ENCODE peak calls at places on chromosomes 7 and 10, in five cellular contexts. A, L, I, Q and S are unnamed samples.

GRCh38 chr7:1305873-1306272 is 73.2 kb downstream of the UNCX start:
- DNase-seq in A (no peak), L (no peak), I (no peak), Q (no peak), S (no peak)

GRCh38 chr10:34124522-34125035 is 690.5 kb downstream of the PARD3 start:
- DNase-seq in A (peak), L (no peak), I (peak), Q (peak), S (peak)

GRCh38 chr10:57898231-57898630 is 369.5 kb downstream of the IPMK start:
- DNase-seq in A (no peak), L (no peak), I (no peak), Q (peak), S (peak)

GRCh38 chr7:7639421-7639820 is 1.1 kb upstream of the UMAD1 start:
- DNase-seq in A (peak), L (no peak), I (no peak), Q (no peak), S (no peak)

GRCh38 chr7:92680458-92680857 is 90.3 kb upstream of the FAM133B start:
- DNase-seq in A (no peak), L (no peak), I (no peak), Q (no peak), S (no peak)

GRCh38 chr7:151764056-151764920 is 112.6 kb downstream of the PRKAG2 start:
- DNase-seq in A (no peak), L (no peak), I (no peak), Q (no peak), S (no peak)

GRCh38 chr7:37732253-37732652 is 48.7 kb downstream of the GPR141 start:
- DNase-seq in A (no peak), L (peak), I (peak), Q (peak), S (peak)

GRCh38 chr7:35253680-35254495 is at the start of gene TBX20:
- DNase-seq in A (peak), L (peak), I (no peak), Q (peak), S (no peak)

GRCh38 chr10:133125901-133126300 is 34.1 kb upstream of the KNDC1 start:
- DNase-seq in A (no peak), L (no peak), I (no peak), Q (no peak), S (no peak)

GRCh38 chr10:49609283-49610014 is 661 bp upstream of the SLC18A3 start:
- DNase-seq in A (no peak), L (peak), I (no peak), Q (no peak), S (no peak)

GRCh38 chr10:124287071-124287685 is 131.5 kb downstream of the OAT start:
- DNase-seq in A (no peak), L (no peak), I (no peak), Q (no peak), S (no peak)

GRCh38 chr10:63003816-63004453 is 129.2 kb upstream of the NRBF2 start:
- DNase-seq in A (no peak), L (peak), I (peak), Q (peak), S (no peak)

GRCh38 chr10:86536294-86536861 is 14.8 kb upstream of the WAPL start:
- DNase-seq in A (no peak), L (no peak), I (no peak), Q (peak), S (no peak)

GRCh38 chr7:499853-500485 is 19.7 kb downstream of the PDGFA start:
- DNase-seq in A (no peak), L (no peak), I (no peak), Q (no peak), S (no peak)

GRCh38 chr10:5442056-5442989 is 30.0 kb downstream of the NET1 start:
- DNase-seq in A (no peak), L (peak), I (peak), Q (peak), S (peak)

GRCh38 chr10:30984563-30985328 is 46.9 kb downstream of the ZNF438 start:
- DNase-seq in A (peak), L (no peak), I (no peak), Q (no peak), S (no peak)

GRCh38 chr7:139914306-139914747 is 85.3 kb downstream of the TBXAS1 start:
- DNase-seq in A (peak), L (no peak), I (no peak), Q (no peak), S (no peak)

GRCh38 chr7:102244601-102245000 is 42.1 kb upstream of the SH2B2 start:
- DNase-seq in A (no peak), L (peak), I (no peak), Q (no peak), S (peak)

GRCh38 chr7:95986136-95986535 is 213.8 kb downstream of the DYNC1I1 start:
- DNase-seq in A (peak), L (no peak), I (no peak), Q (no peak), S (no peak)

GRCh38 chr7:148045521-148045920 is 545.0 kb upstream of the C7orf33 start:
- DNase-seq in A (no peak), L (no peak), I (no peak), Q (no peak), S (no peak)

GRCh38 chr10:95168694-95169093 is 25.3 kb upstream of the ACSM6 start:
- DNase-seq in A (no peak), L (no peak), I (no peak), Q (peak), S (no peak)

GRCh38 chr10:85477979-85478378 is 888.6 kb downstream of the GRID1 start:
- DNase-seq in A (no peak), L (no peak), I (no peak), Q (no peak), S (no peak)

GRCh38 chr7:67662804-67663203 is 666.2 kb downstream of the TYW1 start:
- DNase-seq in A (no peak), L (no peak), I (no peak), Q (no peak), S (no peak)

GRCh38 chr7:99137418-99138180 is 6.3 kb downstream of the SMURF1 start:
- DNase-seq in A (peak), L (peak), I (no peak), Q (peak), S (no peak)

GRCh38 chr10:31642296-31642695 is 286.3 kb downstream of the ARHGAP12 start:
- DNase-seq in A (no peak), L (no peak), I (no peak), Q (peak), S (no peak)

GRCh38 chr7:24152356-24152755 is 131.6 kb upstream of the NPY start:
- DNase-seq in A (no peak), L (no peak), I (no peak), Q (no peak), S (no peak)

GRCh38 chr10:124997246-124997790 is 55.4 kb downstream of the ZRANB1 start:
- DNase-seq in A (no peak), L (no peak), I (no peak), Q (no peak), S (no peak)

GRCh38 chr10:127243490-127244272 is 47.3 kb upstream of the INSYN2A start:
- DNase-seq in A (peak), L (peak), I (peak), Q (peak), S (no peak)

GRCh38 chr7:16669581-16669980 is 23.6 kb downstream of the BZW2 start:
- DNase-seq in A (peak), L (no peak), I (no peak), Q (no peak), S (no peak)

GRCh38 chr10:127174866-127175265 is 21.5 kb downstream of the INSYN2A start:
- DNase-seq in A (no peak), L (no peak), I (no peak), Q (no peak), S (no peak)

GRCh38 chr7:1534330-1535099 is 4.0 kb downstream of the MAFK start:
- DNase-seq in A (no peak), L (no peak), I (no peak), Q (no peak), S (peak)

GRCh38 chr10:79433324-79434222 is 11.9 kb downstream of the ZCCHC24 start:
- DNase-seq in A (no peak), L (no peak), I (no peak), Q (no peak), S (no peak)

GRCh38 chr7:124590814-124591213 is 174.8 kb downstream of the GPR37 start:
- DNase-seq in A (no peak), L (no peak), I (no peak), Q (no peak), S (no peak)

GRCh38 chr7:151351027-151351426 is 9.4 kb downstream of the NUB1 start:
- DNase-seq in A (no peak), L (peak), I (no peak), Q (peak), S (no peak)

GRCh38 chr7:132547806-132548205 is 28.5 kb downstream of the PLXNA4 start:
- DNase-seq in A (peak), L (no peak), I (no peak), Q (no peak), S (no peak)

GRCh38 chr10:8919291-8919690 is 864.8 kb downstream of the GATA3 start:
- DNase-seq in A (peak), L (no peak), I (no peak), Q (no peak), S (no peak)

GRCh38 chr7:103989785-103990775 is 622 bp upstream of the RELN start:
- DNase-seq in A (peak), L (peak), I (no peak), Q (peak), S (no peak)

GRCh38 chr7:12111461-12112405 is 99.4 kb upstream of the TMEM106B start:
- DNase-seq in A (peak), L (peak), I (no peak), Q (peak), S (peak)

GRCh38 chr10:126836009-126836408 is 69.2 kb upstream of the DOCK1 start:
- DNase-seq in A (no peak), L (no peak), I (no peak), Q (no peak), S (no peak)

GRCh38 chr7:111012799-111013675 is 77.9 kb upstream of the LRRN3 start:
- DNase-seq in A (no peak), L (no peak), I (no peak), Q (no peak), S (no peak)

GRCh38 chr7:106844286-106844997 is 20.6 kb upstream of the PIK3CG start:
- DNase-seq in A (no peak), L (no peak), I (no peak), Q (no peak), S (no peak)

GRCh38 chr7:106841896-106842390 is 23.1 kb upstream of the PIK3CG start:
- DNase-seq in A (no peak), L (peak), I (no peak), Q (peak), S (no peak)

GRCh38 chr7:106839511-106839910 is 25.6 kb upstream of the PIK3CG start:
- DNase-seq in A (no peak), L (no peak), I (no peak), Q (no peak), S (no peak)

GRCh38 chr7:106840342-106840741 is 24.7 kb upstream of the PIK3CG start:
- DNase-seq in A (peak), L (no peak), I (no peak), Q (peak), S (no peak)
- H3K4me2 ChIP-seq in A (peak), L (peak), I (no peak), Q (no peak), S (no peak)

DNA sequence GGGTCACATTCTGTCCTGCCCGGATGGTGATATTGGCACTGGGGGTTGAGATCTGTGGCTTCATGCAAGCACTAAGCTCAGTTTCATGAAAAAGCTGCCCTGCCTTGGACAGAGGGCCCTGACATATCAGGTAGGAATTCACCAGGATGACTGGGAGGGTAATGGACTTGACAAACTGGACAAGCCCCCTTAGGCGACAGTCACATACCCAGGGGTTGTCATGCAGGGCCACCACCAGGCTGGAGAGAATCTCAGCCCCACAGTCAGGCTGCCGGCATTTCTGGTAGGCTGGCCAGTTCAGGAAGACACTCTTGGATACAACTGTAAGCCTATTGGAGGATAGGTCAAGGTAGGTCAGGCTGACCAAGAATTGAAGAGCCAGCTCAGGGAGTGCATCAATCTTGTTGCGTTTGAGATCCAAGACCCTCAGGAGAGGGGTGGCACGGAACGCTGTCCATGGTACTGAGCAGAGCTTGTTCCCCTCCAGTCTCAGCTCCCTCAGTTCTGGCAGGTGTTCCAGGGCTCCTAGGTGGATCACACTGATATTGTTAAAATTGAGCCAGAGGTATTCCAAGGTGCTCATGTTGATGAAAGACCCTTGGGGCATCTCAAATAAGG is 824 bp downstream of the LRIT2 start:
- DNase-seq in A (no peak), L (no peak), I (no peak), Q (peak), S (no peak)
- H3K4me2 ChIP-seq in A (no peak), L (no peak), I (no peak), Q (no peak), S (no peak)

DNA sequence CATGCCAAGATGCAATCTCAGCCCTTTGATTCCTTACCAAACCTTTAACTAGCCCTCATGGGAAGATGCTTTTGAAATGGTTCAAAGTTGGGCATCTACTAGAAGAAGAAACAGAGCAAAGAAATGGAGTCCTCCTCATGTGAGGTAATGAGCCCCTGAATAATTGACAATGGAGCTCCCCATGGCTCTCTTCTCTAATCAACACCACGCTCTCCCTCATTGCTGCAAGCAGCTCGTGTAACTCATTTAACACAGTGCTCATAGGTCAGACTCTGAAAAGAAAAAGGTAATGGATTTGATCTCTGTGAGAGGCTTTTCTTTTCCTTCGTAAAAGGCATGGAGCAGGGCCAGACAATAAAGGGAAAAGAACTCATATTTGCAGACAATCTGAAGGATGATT is 312.8 kb downstream of the PHTF2 start:
- DNase-seq in A (no peak), L (no peak), I (no peak), Q (peak), S (no peak)
- H3K4me2 ChIP-seq in A (no peak), L (no peak), I (no peak), Q (no peak), S (no peak)

GRCh38 chr10:14016942-14017341 is 313.8 kb downstream of the FRMD4A start:
- DNase-seq in A (no peak), L (peak), I (no peak), Q (no peak), S (no peak)

GRCh38 chr10:14022954-14023353 is 307.8 kb downstream of the FRMD4A start:
- DNase-seq in A (peak), L (no peak), I (no peak), Q (no peak), S (no peak)

GRCh38 chr10:14017380-14017943 is 313.3 kb downstream of the FRMD4A start:
- DNase-seq in A (peak), L (no peak), I (no peak), Q (no peak), S (no peak)

GRCh38 chr10:14022052-14022451 is 308.7 kb downstream of the FRMD4A start:
- DNase-seq in A (no peak), L (no peak), I (no peak), Q (no peak), S (no peak)

DNA sequence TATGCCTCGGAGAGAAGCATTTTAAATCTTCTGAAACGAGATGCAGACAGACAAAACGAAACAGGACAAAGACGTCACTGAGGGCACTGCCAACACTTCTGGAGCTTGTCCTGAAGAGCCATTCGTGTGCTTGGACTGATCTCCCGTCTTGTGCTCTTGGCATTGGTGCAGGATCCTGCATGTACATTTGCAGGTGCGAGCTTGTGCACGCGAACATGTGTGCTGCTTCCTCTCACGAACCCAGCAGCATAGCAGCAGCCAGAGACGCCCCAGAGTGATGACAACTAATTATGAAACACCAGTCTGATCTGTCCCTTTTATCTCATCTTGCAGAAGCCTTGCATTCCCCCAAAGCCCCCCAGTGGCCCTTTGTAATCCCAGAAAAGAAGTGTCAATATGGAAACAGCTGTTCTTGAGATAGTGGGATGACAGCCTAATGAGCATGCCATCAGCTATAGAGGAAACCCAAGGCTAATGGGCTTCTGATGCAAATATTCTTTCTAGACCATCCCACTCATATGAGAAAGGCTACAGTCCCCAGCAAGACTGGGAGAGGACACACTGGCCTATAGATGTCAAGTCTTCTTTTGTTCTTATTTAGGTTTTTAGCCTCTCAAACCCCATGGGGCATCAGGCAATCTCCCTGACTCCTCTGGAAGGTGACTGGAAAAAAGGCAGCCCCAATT is 310.6 kb downstream of the FRMD4A start:
- DNase-seq in A (no peak), L (no peak), I (no peak), Q (peak), S (no peak)
- H3K4me2 ChIP-seq in A (no peak), L (no peak), I (no peak), Q (no peak), S (no peak)